ENCODE peak calls at places on chromosomes 1 and 21, in four cellular contexts. T is K562, D is GM12878, V is HL-60. Q is an unnamed sample.

GRCh38 chr1:230128569-230129269 is 61.7 kb downstream of the GALNT2 start:
- DNase-seq in D (no peak), T (peak; percentile 18), V (no peak), Q (no peak)

GRCh38 chr1:78091215-78091813 is 45.5 kb downstream of the GIPC2 start:
- DNase-seq in T (peak; percentile 75), V (no peak), D (no peak), Q (no peak)

GRCh38 chr1:36805979-36806640 is 228.2 kb downstream of the GRIK3 start:
- DNase-seq in T (no peak), D (no peak), V (no peak), Q (no peak)

GRCh38 chr1:57198912-57199311 is 224.9 kb downstream of the DAB1 start:
- DNase-seq in D (no peak), T (no peak), V (no peak), Q (no peak)

GRCh38 chr1:247452447-247453039 is 5.4 kb downstream of the OR2B11 start:
- DNase-seq in T (no peak), V (no peak), D (no peak), Q (no peak)

GRCh38 chr21:27156666-27157065 is 189.8 kb upstream of the ADAMTS5 start:
- DNase-seq in D (no peak), T (no peak), V (no peak), Q (no peak)

GRCh38 chr1:116954450-116954849 is 44.7 kb downstream of the PTGFRN start:
- DNase-seq in V (no peak), D (no peak), T (no peak), Q (no peak)

GRCh38 chr1:161390559-161390858 is 22.8 kb upstream of the CFAP126 start:
- DNase-seq in T (peak; percentile 15), V (no peak), D (no peak), Q (no peak)

GRCh38 chr1:227944066-227944930 is 3.4 kb downstream of the WNT9A start:
- DNase-seq in V (no peak), T (no peak), D (no peak), Q (no peak)

GRCh38 chr1:53625049-53625448 is 113.9 kb downstream of the GLIS1 start:
- DNase-seq in V (no peak), T (no peak), D (no peak), Q (no peak)

DNA sequence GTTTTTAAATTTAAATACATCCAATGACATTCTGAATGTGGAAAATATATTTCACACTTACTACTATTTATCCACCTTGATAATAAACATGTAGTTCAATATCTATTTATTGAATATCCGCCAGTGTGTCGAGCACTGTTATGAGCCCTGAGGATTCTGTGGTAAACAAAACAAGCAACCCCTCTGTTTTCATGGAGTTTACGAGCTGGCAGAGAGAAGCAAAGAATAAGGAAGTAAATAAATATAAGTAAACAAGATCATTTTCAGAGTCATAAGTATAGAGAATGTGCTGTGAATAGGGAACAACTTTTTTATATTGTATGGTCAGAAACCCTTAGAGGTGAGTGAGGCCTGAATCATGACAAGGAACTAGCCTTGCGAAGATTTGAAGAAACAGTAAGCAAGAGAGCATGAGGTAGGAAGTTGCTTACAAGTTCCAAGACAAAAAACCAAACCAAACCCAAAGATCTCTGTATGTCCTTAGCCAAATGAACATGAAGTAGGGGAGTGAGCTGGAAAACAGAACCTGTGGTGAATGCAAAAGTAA is 6.4 kb upstream of the SERBP1 start:
- DNase-seq in V (no peak), T (no peak), D (no peak), Q (no peak)
- TF ChIP-seq SPI1 in V (no peak), T (no peak), D (no peak), Q (no peak)

DNA sequence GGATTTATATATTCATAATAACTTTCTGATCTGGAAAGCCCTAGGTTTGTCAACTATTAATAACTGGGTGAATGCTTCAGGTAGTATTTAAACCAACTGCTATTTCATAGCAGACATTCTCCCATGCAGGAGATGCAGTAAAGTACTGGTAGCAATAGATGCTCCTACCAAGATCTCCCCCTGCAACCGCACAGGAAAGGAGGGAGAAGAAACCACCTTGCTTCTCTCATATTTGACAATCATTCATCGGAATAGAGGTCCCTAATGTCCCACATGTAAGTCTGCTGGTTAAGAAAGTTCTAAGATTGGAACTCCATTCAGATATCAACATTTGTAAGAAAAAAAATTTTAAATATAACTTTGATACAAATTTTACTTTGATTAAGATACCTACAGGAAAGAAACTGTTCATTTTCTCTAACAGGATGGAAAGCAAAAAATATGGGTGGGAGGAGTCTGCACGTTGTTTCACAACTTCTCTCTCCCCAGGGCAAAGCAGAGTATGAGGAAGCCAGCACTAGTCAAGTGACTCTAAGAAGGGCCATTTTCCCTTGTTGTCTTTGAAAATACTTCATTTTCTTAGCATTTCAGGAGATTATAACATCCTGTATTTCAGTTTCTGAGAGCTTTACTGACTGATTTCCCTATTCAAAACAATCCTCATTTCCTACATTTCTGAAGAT is at the start of gene PYHIN1:
- DNase-seq in V (peak; percentile 63), T (no peak), D (no peak), Q (no peak)
- TF ChIP-seq SPI1 in V (peak; percentile 50), T (no peak), D (no peak), Q (peak; percentile 19)

GRCh38 chr1:165841582-165842362 is 14.4 kb downstream of the UCK2 start:
- DNase-seq in D (no peak), V (no peak), T (no peak), Q (no peak)
- TF ChIP-seq SPI1 in D (no peak), V (no peak), T (no peak), Q (no peak)

GRCh38 chr1:9384128-9384527 is 91.4 kb downstream of the SPSB1 start:
- DNase-seq in D (no peak), V (no peak), T (no peak), Q (no peak)
- TF ChIP-seq SPI1 in D (no peak), V (no peak), T (no peak), Q (no peak)

DNA sequence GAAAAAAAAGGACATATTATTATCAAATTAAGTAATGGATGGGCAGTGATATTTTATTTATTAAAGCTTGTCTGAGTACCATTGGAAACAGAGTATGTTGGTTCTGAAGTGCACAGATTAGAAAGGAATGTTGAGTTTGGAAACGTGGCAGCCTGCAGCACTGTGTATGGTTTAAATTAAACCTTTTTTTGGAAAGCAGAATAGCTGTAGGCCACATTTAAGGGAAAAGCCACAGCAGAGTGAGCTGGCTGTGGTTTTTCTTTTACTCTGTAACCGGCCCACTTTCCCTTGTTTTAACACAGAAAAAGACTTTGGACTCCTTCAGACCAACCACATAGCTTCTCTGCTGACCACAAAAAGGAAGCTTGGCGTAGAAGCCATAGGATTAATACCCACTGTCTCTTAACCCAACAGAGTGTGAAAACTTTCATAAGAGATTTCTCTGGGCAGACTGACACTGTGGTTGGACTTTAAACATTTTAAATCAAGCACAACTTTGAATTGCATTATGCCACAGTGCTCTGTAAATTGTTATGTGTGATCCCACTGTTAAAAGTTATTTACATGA is 75.1 kb downstream of the NFIA start:
- DNase-seq in D (no peak), V (peak; percentile 65), T (no peak), Q (no peak)
- TF ChIP-seq SPI1 in D (no peak), V (no peak), T (no peak), Q (no peak)

GRCh38 chr1:26664802-26665201 is 31.0 kb upstream of the ARID1A start:
- DNase-seq in T (no peak), D (no peak), V (no peak), Q (no peak)

DNA sequence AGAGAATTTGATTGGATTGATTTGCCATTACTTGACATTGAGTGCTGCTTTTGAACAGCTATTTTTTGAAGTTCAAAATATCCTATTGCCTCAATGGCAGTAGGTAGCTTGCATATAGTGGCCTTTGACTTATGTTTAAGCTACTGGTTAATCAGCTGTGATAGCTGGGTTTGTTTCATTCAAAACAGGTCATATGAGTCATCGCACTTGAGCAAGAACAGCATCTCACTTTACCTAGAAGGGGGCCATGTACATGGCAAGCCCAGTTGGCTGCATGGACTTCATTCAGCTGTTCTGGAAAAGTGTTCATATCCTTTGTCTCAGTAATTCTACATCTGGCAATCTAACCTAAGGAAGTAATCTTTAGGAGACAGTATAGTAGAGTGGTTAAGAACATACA is 29.0 kb upstream of the ARID1A start:
- DNase-seq in T (no peak), D (no peak), V (no peak), Q (no peak)
- TF ChIP-seq SPI1 in T (no peak), D (no peak), V (no peak), Q (no peak)

DNA sequence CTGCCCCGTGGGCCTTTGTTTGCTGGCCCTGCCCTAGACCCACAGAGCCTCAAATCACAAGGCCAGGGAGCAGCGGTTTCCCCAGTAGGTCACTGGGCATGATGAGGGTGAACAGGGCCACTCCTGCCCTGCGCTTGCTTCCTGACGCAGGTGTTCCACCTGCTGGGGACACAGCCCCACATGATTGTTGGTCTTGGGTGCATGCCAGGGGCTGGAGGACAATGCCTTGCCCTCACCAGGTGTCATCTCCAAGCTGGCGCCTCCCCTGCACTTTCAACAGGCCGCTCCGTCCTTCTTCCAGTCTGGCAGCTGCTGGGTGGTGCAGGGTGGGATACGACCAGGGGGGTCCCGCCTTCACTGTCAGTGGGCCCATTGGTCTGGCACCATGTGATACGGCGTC is 24.3 kb downstream of the IL10RB start:
- DNase-seq in V (no peak), T (no peak), D (no peak), Q (no peak)
- TF ChIP-seq SPI1 in V (no peak), T (no peak), D (no peak), Q (no peak)

GRCh38 chr1:41679994-41680393 is 195.5 kb upstream of the EDN2 start:
- DNase-seq in V (no peak), T (no peak), D (no peak), Q (no peak)

GRCh38 chr1:41679531-41679930 is 195.0 kb upstream of the EDN2 start:
- DNase-seq in T (no peak), D (no peak), V (no peak), Q (no peak)

GRCh38 chr1:41681331-41682136 is 197.1 kb upstream of the EDN2 start:
- DNase-seq in V (no peak), T (no peak), D (no peak), Q (no peak)

GRCh38 chr1:41677586-41677985 is 193.1 kb upstream of the EDN2 start:
- DNase-seq in D (no peak), V (no peak), T (no peak), Q (no peak)

GRCh38 chr1:41678141-41678878 is 193.8 kb upstream of the EDN2 start:
- DNase-seq in D (no peak), T (no peak), V (peak; percentile 57), Q (no peak)
- TF ChIP-seq SPI1 in D (no peak), T (no peak), V (no peak), Q (no peak)

Q was measured in GM12891.